ENCODE peak calls at places on chromosomes 12 and 14, in eight cellular contexts. One of them, this sample, is unnamed. For H3K36me3 and H3K4me1, the result is how much of the 10 kb centered on the place peaks cover.

GRCh38 chr12:47651368-47652254 is 54.2 kb downstream of the RPAP3 start:
- DNase-seq in GM23248: peak
- DNase-seq in K562: peak
- DNase-seq in mesendoderm: peak
- DNase-seq in IMR-90: peak
- DNase-seq in mesenchymal stem cell: peak
- DNase-seq in PC-3: peak
- DNase-seq in HCT116: peak
- DNase-seq in this sample: peak

GRCh38 chr14:45134051-45134958 is at the start of gene FKBP3:
- DNase-seq in GM23248: peak
- DNase-seq in K562: peak
- DNase-seq in mesendoderm: peak
- DNase-seq in IMR-90: peak
- DNase-seq in mesenchymal stem cell: peak
- DNase-seq in PC-3: peak
- DNase-seq in HCT116: peak
- DNase-seq in this sample: peak

GRCh38 chr14:93301821-93302447 is 30.9 kb downstream of the BTBD7 start:
- DNase-seq in GM23248: no peak
- DNase-seq in K562: no peak
- DNase-seq in mesendoderm: peak
- DNase-seq in IMR-90: no peak
- DNase-seq in mesenchymal stem cell: peak
- DNase-seq in PC-3: peak
- DNase-seq in HCT116: peak
- DNase-seq in this sample: peak

GRCh38 chr12:119229205-119229604 is 50.5 kb downstream of the HSPB8 start:
- DNase-seq in GM23248: no peak
- DNase-seq in K562: peak
- DNase-seq in mesendoderm: peak
- DNase-seq in IMR-90: no peak
- DNase-seq in mesenchymal stem cell: no peak
- DNase-seq in PC-3: no peak
- DNase-seq in HCT116: no peak
- DNase-seq in this sample: no peak

GRCh38 chr12:96828169-96828789 is 78.8 kb upstream of the NEDD1 start:
- DNase-seq in GM23248: no peak
- DNase-seq in K562: peak
- DNase-seq in mesendoderm: peak
- DNase-seq in IMR-90: no peak
- DNase-seq in mesenchymal stem cell: no peak
- DNase-seq in PC-3: no peak
- DNase-seq in HCT116: no peak
- DNase-seq in this sample: no peak

GRCh38 chr12:113056381-113056630 is 224 bp upstream of the DTX1 start:
- DNase-seq in GM23248: no peak
- DNase-seq in K562: no peak
- DNase-seq in mesendoderm: no peak
- DNase-seq in IMR-90: no peak
- DNase-seq in mesenchymal stem cell: no peak
- DNase-seq in PC-3: no peak
- DNase-seq in HCT116: no peak
- DNase-seq in this sample: no peak

GRCh38 chr14:100531152-100531551 is 56.1 kb downstream of the BEGAIN start:
- DNase-seq in GM23248: no peak
- DNase-seq in K562: no peak
- DNase-seq in mesendoderm: no peak
- DNase-seq in IMR-90: no peak
- DNase-seq in mesenchymal stem cell: no peak
- DNase-seq in PC-3: no peak
- DNase-seq in HCT116: no peak
- DNase-seq in this sample: no peak

GRCh38 chr14:68182492-68182891 is 362.9 kb downstream of the RAD51B start:
- DNase-seq in GM23248: no peak
- DNase-seq in K562: no peak
- DNase-seq in mesendoderm: no peak
- DNase-seq in IMR-90: no peak
- DNase-seq in mesenchymal stem cell: no peak
- DNase-seq in PC-3: no peak
- DNase-seq in HCT116: no peak
- DNase-seq in this sample: no peak

GRCh38 chr12:127383281-127383680 is 883.7 kb upstream of the TMEM132C start:
- DNase-seq in GM23248: peak
- DNase-seq in K562: no peak
- DNase-seq in mesendoderm: no peak
- DNase-seq in IMR-90: no peak
- DNase-seq in mesenchymal stem cell: peak
- DNase-seq in PC-3: peak
- DNase-seq in HCT116: no peak
- DNase-seq in this sample: peak

GRCh38 chr14:80414080-80414479 is 202.8 kb upstream of the DIO2 start:
- DNase-seq in GM23248: no peak
- DNase-seq in K562: no peak
- DNase-seq in mesendoderm: no peak
- DNase-seq in IMR-90: no peak
- DNase-seq in mesenchymal stem cell: no peak
- DNase-seq in PC-3: no peak
- DNase-seq in HCT116: no peak
- DNase-seq in this sample: no peak

GRCh38 chr12:117832459-117833457 is 136.0 kb downstream of the KSR2 start:
- DNase-seq in GM23248: peak
- DNase-seq in K562: no peak
- DNase-seq in mesendoderm: no peak
- DNase-seq in IMR-90: peak
- DNase-seq in mesenchymal stem cell: peak
- DNase-seq in PC-3: peak
- DNase-seq in HCT116: no peak
- DNase-seq in this sample: peak

GRCh38 chr12:103771466-103771865 is 69.6 kb downstream of the NT5DC3 start:
- DNase-seq in GM23248: peak
- DNase-seq in K562: peak
- DNase-seq in mesendoderm: peak
- DNase-seq in IMR-90: peak
- DNase-seq in mesenchymal stem cell: peak
- DNase-seq in PC-3: peak
- DNase-seq in HCT116: no peak
- DNase-seq in this sample: peak

GRCh38 chr14:32352631-32353030 is 23.5 kb downstream of the AKAP6 start:
- DNase-seq in GM23248: peak
- DNase-seq in K562: no peak
- DNase-seq in mesendoderm: no peak
- DNase-seq in IMR-90: no peak
- DNase-seq in mesenchymal stem cell: no peak
- DNase-seq in PC-3: no peak
- DNase-seq in HCT116: no peak
- DNase-seq in this sample: no peak

GRCh38 chr12:118164798-118165486 is 29.0 kb downstream of the PEBP1 start:
- DNase-seq in GM23248: peak
- DNase-seq in K562: peak
- DNase-seq in mesendoderm: peak
- DNase-seq in IMR-90: peak
- DNase-seq in mesenchymal stem cell: peak
- DNase-seq in PC-3: peak
- DNase-seq in HCT116: peak
- DNase-seq in this sample: peak

GRCh38 chr12:79454338-79454777 is 236.4 kb downstream of the PAWR start:
- DNase-seq in GM23248: peak
- DNase-seq in K562: no peak
- DNase-seq in mesendoderm: peak
- DNase-seq in IMR-90: peak
- DNase-seq in mesenchymal stem cell: peak
- DNase-seq in PC-3: peak
- DNase-seq in HCT116: no peak
- DNase-seq in this sample: peak

GRCh38 chr14:82075566-82075965 is 541.9 kb upstream of the SEL1L start:
- DNase-seq in GM23248: peak
- DNase-seq in K562: peak
- DNase-seq in mesendoderm: peak
- DNase-seq in IMR-90: no peak
- DNase-seq in mesenchymal stem cell: no peak
- DNase-seq in PC-3: peak
- DNase-seq in HCT116: no peak
- DNase-seq in this sample: peak

GRCh38 chr12:124556896-124557501 is 10.4 kb downstream of the NCOR2 start:
- DNase-seq in GM23248: no peak
- DNase-seq in K562: no peak
- DNase-seq in mesendoderm: no peak
- DNase-seq in IMR-90: no peak
- DNase-seq in mesenchymal stem cell: peak
- DNase-seq in PC-3: no peak
- DNase-seq in HCT116: no peak
- DNase-seq in this sample: no peak
- H3K9ac ChIP-seq in GM23248: no peak
- H3K9ac ChIP-seq in K562: no peak
- H3K9ac ChIP-seq in mesendoderm: no peak
- H3K9ac ChIP-seq in IMR-90: no peak
- H3K9ac ChIP-seq in mesenchymal stem cell: no peak
- H3K9ac ChIP-seq in PC-3: no peak
- H3K9ac ChIP-seq in HCT116: no peak
- H3K9ac ChIP-seq in this sample: no peak

GRCh38 chr12:77237896-77238295 is 172.5 kb upstream of the E2F7 start:
- DNase-seq in GM23248: no peak
- DNase-seq in K562: no peak
- DNase-seq in mesendoderm: no peak
- DNase-seq in IMR-90: no peak
- DNase-seq in mesenchymal stem cell: no peak
- DNase-seq in PC-3: no peak
- DNase-seq in HCT116: no peak
- DNase-seq in this sample: no peak

GRCh38 chr12:77239617-77240016 is 174.2 kb upstream of the E2F7 start:
- DNase-seq in GM23248: no peak
- DNase-seq in K562: no peak
- DNase-seq in mesendoderm: no peak
- DNase-seq in IMR-90: no peak
- DNase-seq in mesenchymal stem cell: no peak
- DNase-seq in PC-3: no peak
- DNase-seq in HCT116: no peak
- DNase-seq in this sample: no peak

GRCh38 chr12:77243345-77243744 is 178.0 kb upstream of the E2F7 start:
- DNase-seq in GM23248: no peak
- DNase-seq in K562: no peak
- DNase-seq in mesendoderm: no peak
- DNase-seq in IMR-90: no peak
- DNase-seq in mesenchymal stem cell: no peak
- DNase-seq in PC-3: no peak
- DNase-seq in HCT116: no peak
- DNase-seq in this sample: no peak

GRCh38 chr12:77236066-77236465 is 170.7 kb upstream of the E2F7 start:
- DNase-seq in GM23248: peak
- DNase-seq in K562: no peak
- DNase-seq in mesendoderm: no peak
- DNase-seq in IMR-90: no peak
- DNase-seq in mesenchymal stem cell: no peak
- DNase-seq in PC-3: no peak
- DNase-seq in HCT116: no peak
- DNase-seq in this sample: peak

GRCh38 chr12:77238368-77238767 is 173.0 kb upstream of the E2F7 start:
- DNase-seq in GM23248: no peak
- DNase-seq in K562: no peak
- DNase-seq in mesendoderm: no peak
- DNase-seq in IMR-90: no peak
- DNase-seq in mesenchymal stem cell: no peak
- DNase-seq in PC-3: no peak
- DNase-seq in HCT116: no peak
- DNase-seq in this sample: no peak
- H3K36me3 ChIP-seq in GM23248: under half
- H3K36me3 ChIP-seq in K562: under half
- H3K36me3 ChIP-seq in mesendoderm: under half
- H3K36me3 ChIP-seq in IMR-90: under half
- H3K36me3 ChIP-seq in mesenchymal stem cell: under half
- H3K36me3 ChIP-seq in PC-3: under half
- H3K36me3 ChIP-seq in HCT116: under half
- H3K36me3 ChIP-seq in this sample: under half

DNA sequence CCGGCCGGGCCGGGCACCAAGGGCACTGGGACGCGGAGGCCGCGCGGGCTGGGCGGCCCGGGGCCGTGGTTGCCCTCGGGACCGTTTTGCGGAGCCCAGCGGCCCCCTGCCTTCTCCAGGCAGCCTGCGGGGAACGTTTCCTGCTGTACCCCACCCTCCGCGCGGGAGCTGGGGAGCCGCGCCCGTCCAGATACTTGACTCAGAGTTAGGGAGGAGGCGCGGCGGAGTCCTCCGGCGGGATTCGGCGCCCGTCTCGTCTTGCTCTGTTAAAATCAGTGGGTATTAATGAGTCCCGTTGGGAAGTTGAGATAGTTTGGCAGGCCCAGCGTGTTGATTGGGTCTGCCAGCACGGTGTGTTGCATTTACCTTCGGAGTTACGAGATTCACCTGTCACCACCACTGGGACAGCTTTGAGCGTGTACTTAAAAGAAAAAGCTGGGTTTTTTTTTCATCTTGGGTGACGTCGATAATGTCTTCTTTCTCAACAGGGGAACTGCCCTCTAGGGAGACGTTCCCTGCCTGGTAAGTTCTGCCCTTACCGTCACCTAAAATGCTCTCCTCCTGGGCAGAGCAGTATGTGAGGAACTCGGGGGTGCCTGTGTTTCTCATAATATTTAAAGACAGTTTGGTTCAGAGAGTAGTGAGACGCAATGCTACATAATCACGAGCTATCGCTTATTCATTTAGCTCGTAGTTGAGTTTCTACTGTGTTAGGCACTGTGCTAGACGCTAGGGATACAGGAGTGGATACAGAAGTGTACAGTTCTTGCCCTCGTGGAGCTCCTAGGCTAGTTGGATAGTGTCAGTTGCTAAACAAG is 596 bp downstream of the DLST start:
- DNase-seq in GM23248: peak
- DNase-seq in K562: peak
- DNase-seq in mesendoderm: peak
- DNase-seq in IMR-90: peak
- DNase-seq in mesenchymal stem cell: peak
- DNase-seq in PC-3: peak
- DNase-seq in HCT116: no peak
- DNase-seq in this sample: peak
- H3K4me1 ChIP-seq in GM23248: under half
- H3K4me1 ChIP-seq in K562: under half
- H3K4me1 ChIP-seq in mesendoderm: under half
- H3K4me1 ChIP-seq in IMR-90: under half
- H3K4me1 ChIP-seq in mesenchymal stem cell: under half
- H3K4me1 ChIP-seq in PC-3: under half
- H3K4me1 ChIP-seq in HCT116: under half
- H3K4me1 ChIP-seq in this sample: under half

GRCh38 chr12:6462234-6462995 is 8.1 kb downstream of the VAMP1 start:
- DNase-seq in GM23248: no peak
- DNase-seq in K562: no peak
- DNase-seq in mesendoderm: no peak
- DNase-seq in IMR-90: no peak
- DNase-seq in mesenchymal stem cell: no peak
- DNase-seq in PC-3: no peak
- DNase-seq in HCT116: no peak
- DNase-seq in this sample: no peak
- H3K9ac ChIP-seq in GM23248: no peak
- H3K9ac ChIP-seq in K562: no peak
- H3K9ac ChIP-seq in mesendoderm: no peak
- H3K9ac ChIP-seq in IMR-90: no peak
- H3K9ac ChIP-seq in mesenchymal stem cell: no peak
- H3K9ac ChIP-seq in PC-3: no peak
- H3K9ac ChIP-seq in HCT116: no peak
- H3K9ac ChIP-seq in this sample: no peak

GRCh38 chr12:124451016-124451415 is 116.4 kb downstream of the NCOR2 start:
- DNase-seq in GM23248: no peak
- DNase-seq in K562: no peak
- DNase-seq in mesendoderm: no peak
- DNase-seq in IMR-90: no peak
- DNase-seq in mesenchymal stem cell: no peak
- DNase-seq in PC-3: no peak
- DNase-seq in HCT116: no peak
- DNase-seq in this sample: no peak
- H3K36me3 ChIP-seq in GM23248: under half
- H3K36me3 ChIP-seq in K562: under half
- H3K36me3 ChIP-seq in mesendoderm: under half
- H3K36me3 ChIP-seq in IMR-90: under half
- H3K36me3 ChIP-seq in mesenchymal stem cell: under half
- H3K36me3 ChIP-seq in PC-3: under half
- H3K36me3 ChIP-seq in HCT116: under half
- H3K36me3 ChIP-seq in this sample: under half

This sample was measured in adipocyte.